ENCODE peak calls at places on chromosomes 16 and 17, in five cellular contexts. X is right lobe of liver, P is ovary, V is body of pancreas, K is vagina. U is an unnamed sample. For H3K36me3, the result is how much of the 10 kb centered on the place peaks cover.

GRCh38 chr16:5551909-5552308 is 454.3 kb upstream of the EEF2KMT start:
- DNase-seq in X (no peak), P (no peak), V (no peak), K (no peak), U (no peak)

GRCh38 chr16:85263214-85263613 is 150.9 kb upstream of the CIBAR2 start:
- DNase-seq in X (no peak), P (no peak), V (no peak), K (no peak), U (no peak)

GRCh38 chr17:41284043-41284442 is 8.5 kb downstream of the KRTAP9-7 start:
- DNase-seq in X (no peak), P (no peak), V (no peak), K (no peak), U (no peak)

GRCh38 chr16:52630711-52631110 is 83.8 kb upstream of the TOX3 start:
- DNase-seq in X (no peak), P (no peak), V (no peak), K (no peak), U (no peak)

GRCh38 chr16:89569506-89570341 is 5.8 kb upstream of the CPNE7 start:
- DNase-seq in X (no peak), P (no peak), V (no peak), K (no peak), U (no peak)

GRCh38 chr16:230949-231348 is 1.7 kb upstream of the LUC7L start:
- DNase-seq in X (no peak), P (peak), V (no peak), K (no peak), U (no peak)

GRCh38 chr17:3954921-3955320 is 9.3 kb downstream of the ATP2A3 start:
- DNase-seq in X (no peak), P (no peak), V (no peak), K (no peak), U (no peak)

GRCh38 chr16:65965632-65966031 is 400.9 kb upstream of the CDH5 start:
- DNase-seq in X (no peak), P (no peak), V (no peak), K (no peak), U (no peak)

GRCh38 chr16:79270011-79270410 is 330.5 kb downstream of the MAF start:
- DNase-seq in X (no peak), P (no peak), V (no peak), K (no peak), U (no peak)

DNA sequence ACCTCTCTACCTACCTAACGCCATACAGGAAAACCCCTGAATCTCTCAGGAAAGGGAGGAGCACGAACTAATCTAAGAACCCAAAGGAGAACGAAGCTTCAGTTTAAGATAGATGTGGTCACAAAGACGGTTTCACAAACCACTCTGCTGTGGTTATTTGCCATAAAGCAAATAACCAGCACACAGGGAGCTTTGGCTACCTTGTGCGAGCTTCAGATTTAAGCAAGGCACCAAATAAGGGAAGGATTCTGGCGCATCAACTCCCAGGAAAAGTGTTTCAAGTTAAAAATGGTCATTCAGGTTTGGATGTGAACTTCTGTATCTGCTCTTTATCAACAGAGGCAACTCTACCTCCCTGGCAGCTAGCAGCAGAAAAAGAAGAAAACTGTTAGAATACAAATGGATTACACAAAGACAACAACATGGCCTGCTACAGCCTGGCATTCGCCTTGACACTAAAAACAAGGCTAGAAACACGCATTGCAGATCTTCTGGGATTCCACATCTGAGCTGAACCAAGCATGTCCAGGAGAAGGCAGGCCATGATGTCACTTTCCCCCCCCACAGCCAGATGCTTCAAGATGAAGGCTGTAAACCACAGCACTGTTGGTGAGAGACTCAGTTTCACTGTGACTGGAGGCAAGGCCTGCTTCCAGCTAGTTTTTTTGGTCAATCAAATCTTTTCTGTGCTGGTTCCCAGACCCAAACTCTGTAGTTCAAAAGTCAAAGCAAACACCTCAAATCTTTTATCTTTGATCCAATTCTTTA is 43.6 kb downstream of the SMG6 start:
- DNase-seq in X (no peak), P (no peak), V (no peak), K (no peak), U (no peak)
- H3K4me3 ChIP-seq in X (no peak), P (no peak), V (no peak), K (no peak), U (no peak)

GRCh38 chr17:78330570-78331224 is 29.2 kb downstream of the SOCS3 start:
- DNase-seq in X (peak), P (no peak), V (no peak), K (no peak), U (peak)
- TF ChIP-seq POLR2A in X (no peak), P (no peak), V (no peak), K (no peak), U (no peak)

GRCh38 chr17:65531508-65532431 is 29.7 kb downstream of the AXIN2 start:
- DNase-seq in X (no peak), P (peak), V (peak), K (no peak), U (peak)

GRCh38 chr17:65529761-65530157 is 31.7 kb downstream of the AXIN2 start:
- DNase-seq in X (no peak), P (no peak), V (no peak), K (no peak), U (no peak)

GRCh38 chr17:65532491-65532890 is 29.0 kb downstream of the AXIN2 start:
- DNase-seq in X (no peak), P (no peak), V (no peak), K (no peak), U (no peak)

GRCh38 chr17:65530158-65530984 is 31.1 kb downstream of the AXIN2 start:
- DNase-seq in X (no peak), P (no peak), V (no peak), K (no peak), U (no peak)

GRCh38 chr17:65530985-65531507 is 30.4 kb downstream of the AXIN2 start:
- DNase-seq in X (no peak), P (no peak), V (peak), K (no peak), U (peak)
- H3K36me3 ChIP-seq in X (under half), P (under half), V (under half), K (under half), U (under half)

GRCh38 chr17:58911741-58912343 is 156.2 kb downstream of the PPM1E start:
- DNase-seq in X (no peak), P (no peak), V (no peak), K (no peak), U (no peak)

GRCh38 chr17:58917228-58917627 is 161.6 kb downstream of the PPM1E start:
- DNase-seq in X (no peak), P (no peak), V (no peak), K (no peak), U (no peak)

GRCh38 chr17:58918072-58918471 is 162.4 kb downstream of the PPM1E start:
- DNase-seq in X (no peak), P (no peak), V (no peak), K (no peak), U (no peak)

GRCh38 chr17:58913971-58914769 is 158.5 kb downstream of the PPM1E start:
- DNase-seq in X (no peak), P (no peak), V (no peak), K (no peak), U (no peak)

GRCh38 chr17:58913552-58913951 is 157.9 kb downstream of the PPM1E start:
- DNase-seq in X (no peak), P (no peak), V (no peak), K (no peak), U (no peak)
- H3K4me3 ChIP-seq in X (no peak), P (no peak), V (no peak), K (no peak), U (no peak)

GRCh38 chr17:77425791-77426641 is 285.2 kb downstream of the SEC14L1 start:
- DNase-seq in X (no peak), P (peak), V (no peak), K (no peak), U (peak)
- TF ChIP-seq POLR2A in X (no peak), P (no peak), V (no peak), K (peak), U (no peak)

GRCh38 chr17:60170835-60171752 is 21.3 kb downstream of the CA4 start:
- DNase-seq in X (no peak), P (no peak), V (no peak), K (no peak), U (no peak)

GRCh38 chr17:60167095-60167741 is 17.4 kb downstream of the CA4 start:
- DNase-seq in X (no peak), P (no peak), V (peak), K (no peak), U (no peak)

GRCh38 chr17:60171753-60172079 is 21.9 kb downstream of the CA4 start:
- DNase-seq in X (no peak), P (no peak), V (no peak), K (no peak), U (no peak)

GRCh38 chr17:60168654-60169053 is 18.9 kb downstream of the CA4 start:
- DNase-seq in X (no peak), P (no peak), V (no peak), K (no peak), U (no peak)

DNA sequence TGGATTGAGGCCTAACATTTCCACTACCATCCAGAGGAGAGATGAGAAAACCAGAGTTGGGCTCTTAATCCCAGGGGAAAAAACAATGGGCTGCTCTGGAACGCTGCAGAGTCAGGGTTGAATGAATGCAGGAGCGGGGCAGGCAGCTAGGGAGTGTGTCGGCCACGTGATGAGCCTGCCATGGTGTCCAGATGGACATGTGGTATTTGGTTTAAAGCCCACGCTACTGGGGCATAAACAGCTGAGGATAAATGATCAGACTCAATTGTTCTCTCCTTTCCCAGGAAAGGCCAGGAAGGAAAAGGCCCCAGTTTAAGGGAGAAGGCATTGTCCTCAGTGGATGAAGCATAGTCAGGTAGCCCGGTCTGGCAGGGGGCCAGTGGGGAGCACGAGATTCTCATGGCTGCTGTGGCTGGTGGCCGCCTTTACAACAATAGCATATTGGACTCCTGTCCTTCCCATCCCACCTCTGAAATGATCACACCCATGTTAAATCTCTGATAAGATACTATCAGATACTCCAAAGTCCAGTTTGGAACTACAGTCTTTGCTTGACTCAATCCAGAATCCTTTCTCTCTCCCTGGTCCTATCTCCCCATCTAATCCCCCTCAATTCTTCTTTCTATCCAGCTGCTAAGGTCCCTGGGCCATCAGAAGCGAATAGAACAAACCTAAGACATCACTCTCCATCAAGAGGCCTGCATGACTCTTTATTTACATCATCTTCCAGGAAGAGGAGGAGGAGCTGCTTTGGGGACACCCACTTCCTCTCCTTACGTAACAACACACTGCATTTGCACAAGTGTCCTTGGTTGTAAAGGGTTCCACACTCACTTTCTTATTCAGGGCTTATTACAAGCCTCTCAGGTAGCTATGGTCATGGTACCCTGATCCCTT is 20.4 kb downstream of the CA4 start:
- DNase-seq in X (no peak), P (no peak), V (no peak), K (no peak), U (peak)
- H3K36me3 ChIP-seq in X (under half), P (under half), V (under half), K (under half), U (under half)

GRCh38 chr16:2196162-2196980 is at the start of gene CASKIN1:
- DNase-seq in X (no peak), P (no peak), V (no peak), K (no peak), U (no peak)
- H3K4me3 ChIP-seq in X (peak), P (peak), V (no peak), K (peak), U (peak)